ENCODE peak calls at places on chromosomes 5 and 9, in four cellular contexts. I is H9, G is B cell, J is natural killer cell. U is an unnamed sample.

GRCh38 chr5:80116465-80116864 is 81.3 kb downstream of the THBS4 start:
- DNase-seq in G (no peak), J (no peak), I (no peak), U (no peak)

GRCh38 chr9:71509054-71509453 is 259.3 kb downstream of the CEMIP2 start:
- DNase-seq in G (no peak), J (no peak), I (no peak), U (no peak)

GRCh38 chr9:81822263-81822865 is 105.9 kb upstream of the SPATA31D4 start:
- DNase-seq in G (no peak), I (no peak), J (no peak), U (no peak)

GRCh38 chr9:136762915-136763648 is 1.2 kb downstream of the LCN15 start:
- DNase-seq in I (peak; percentile 96), J (no peak), G (no peak), U (peak; percentile 4)

GRCh38 chr9:122546196-122546595 is 6.7 kb upstream of the OR1N2 start:
- DNase-seq in G (no peak), J (no peak), I (no peak), U (no peak)

GRCh38 chr9:12771891-12772290 is 2.9 kb upstream of the LURAP1L start:
- DNase-seq in G (no peak), J (no peak), I (no peak), U (no peak)

GRCh38 chr5:73264626-73265025 is 91.6 kb downstream of the TMEM174 start:
- DNase-seq in G (no peak), J (no peak), I (no peak), U (no peak)

GRCh38 chr9:98943682-98944129 is at the start of gene COL15A1:
- DNase-seq in I (peak; percentile 55), J (no peak), G (no peak), U (no peak)

GRCh38 chr9:136667940-136668760 is 5.4 kb downstream of the EGFL7 start:
- DNase-seq in G (no peak), I (no peak), J (no peak), U (no peak)

GRCh38 chr5:94463739-94464138 is 154.7 kb downstream of the KIAA0825 start:
- DNase-seq in G (no peak), J (no peak), I (no peak), U (no peak)

GRCh38 chr5:158553946-158554336 is 545.8 kb downstream of the EBF1 start:
- DNase-seq in J (no peak), G (no peak), I (no peak), U (no peak)

GRCh38 chr5:5342784-5343183 is 79.7 kb upstream of the ICE1 start:
- DNase-seq in I (no peak), J (no peak), G (no peak), U (no peak)

GRCh38 chr9:15349892-15350761 is 43.1 kb upstream of the TTC39B start:
- DNase-seq in I (no peak), G (no peak), J (no peak), U (no peak)

GRCh38 chr5:91361790-91362189 is 21.3 kb downstream of the ARRDC3 start:
- DNase-seq in I (no peak), G (no peak), J (no peak), U (no peak)

GRCh38 chr9:107049046-107049824 is 186.3 kb downstream of the ZNF462 start:
- DNase-seq in I (peak; percentile 36), G (no peak), J (no peak), U (no peak)

GRCh38 chr9:109781541-109782197 is 1.7 kb downstream of the PALM2AKAP2 start:
- DNase-seq in G (no peak), I (no peak), J (no peak), U (no peak)

GRCh38 chr5:94901071-94901979 is 282.9 kb downstream of the SLF1 start:
- DNase-seq in I (no peak), G (no peak), J (no peak), U (peak; percentile 9)

GRCh38 chr9:35960029-35960655 is 2.2 kb upstream of the OR2S2 start:
- DNase-seq in I (no peak), J (no peak), G (no peak), U (no peak)

GRCh38 chr9:77020438-77021264 is 1.2 kb downstream of the FOXB2 start:
- DNase-seq in G (no peak), I (peak; percentile 38), J (no peak), U (peak; percentile 43)

GRCh38 chr5:172283862-172284274 is 304 bp upstream of the UBTD2 start:
- DNase-seq in G (peak; percentile 82), J (peak; percentile 70), I (peak; percentile 87), U (peak; percentile 98)

GRCh38 chr5:77630246-77631165 is 8.0 kb downstream of the OTP start:
- DNase-seq in J (no peak), I (peak; percentile 83), G (no peak), U (peak; percentile 93)

GRCh38 chr5:112312810-112313209 is 106.3 kb downstream of the EPB41L4A start:
- DNase-seq in I (no peak), J (no peak), G (no peak), U (no peak)

GRCh38 chr5:136769900-136770684 is 404.7 kb upstream of the TRPC7 start:
- DNase-seq in J (no peak), G (no peak), I (peak; percentile 86), U (peak; percentile 63)
- TF ChIP-seq CTCF in J (no peak), G (peak; percentile 25), I (peak; percentile 88), U (peak; percentile 91)

GRCh38 chr9:128422783-128423150 is 2.1 kb downstream of the CERCAM start:
- DNase-seq in G (no peak), I (no peak), J (no peak), U (no peak)

GRCh38 chr9:128421474-128422010 is 885 bp downstream of the CERCAM start:
- DNase-seq in J (peak; percentile 24), G (no peak), I (no peak), U (no peak)

GRCh38 chr9:128419061-128419925 is 1.4 kb upstream of the CERCAM start:
- DNase-seq in G (no peak), J (no peak), I (no peak), U (no peak)

GRCh38 chr9:128420060-128420650 is 502 bp upstream of the CERCAM start:
- DNase-seq in J (peak; percentile 69), I (no peak), G (peak; percentile 68), U (peak; percentile 93)

DNA sequence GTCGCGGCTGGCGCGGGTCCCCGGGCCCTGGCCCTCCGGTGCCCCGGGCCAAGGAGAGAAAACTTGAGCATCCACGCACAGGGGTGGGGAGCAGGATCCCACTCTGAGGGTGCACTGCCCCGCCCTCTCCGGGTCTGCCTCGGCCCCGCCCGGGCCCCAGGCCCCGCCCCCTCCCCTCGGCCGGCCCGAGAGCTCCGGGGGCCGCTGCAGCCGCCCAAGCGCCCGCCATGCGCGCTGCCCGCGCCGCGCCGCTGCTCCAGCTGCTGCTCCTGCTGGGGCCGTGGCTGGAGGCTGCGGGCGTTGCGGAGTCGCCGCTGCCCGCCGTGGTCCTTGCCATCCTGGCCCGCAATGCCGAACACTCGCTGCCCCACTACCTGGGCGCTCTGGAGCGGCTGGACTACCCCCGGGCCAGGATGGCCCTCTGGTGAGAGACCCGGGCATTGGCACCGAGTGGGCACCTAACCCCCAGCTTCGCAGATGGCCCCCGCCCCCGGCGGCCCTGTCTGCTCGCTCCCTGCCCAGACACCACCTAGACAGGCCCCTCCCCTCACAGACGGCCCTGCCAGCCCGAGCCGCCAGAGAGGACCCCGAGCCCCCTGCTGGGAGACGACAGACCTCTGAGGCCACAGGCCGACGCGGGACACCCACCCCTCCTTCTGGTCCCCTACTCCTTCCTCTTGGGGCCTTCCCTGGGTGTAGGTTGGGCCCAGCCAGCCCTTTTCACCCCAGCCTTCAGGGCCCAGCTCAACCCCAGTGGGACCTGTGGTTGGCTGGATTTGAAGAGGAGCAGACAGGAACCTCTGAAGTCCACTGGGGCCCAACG is at the start of gene CERCAM:
- DNase-seq in G (peak; percentile 52), I (peak; percentile 65), J (peak; percentile 49), U (peak; percentile 92)
- TF ChIP-seq CTCF in G (no peak), I (no peak), J (no peak), U (no peak)

GRCh38 chr5:57338068-57338848 is 144.4 kb downstream of the ACTBL2 start:
- DNase-seq in I (peak; percentile 49), G (no peak), J (no peak), U (peak; percentile 22)
- TF ChIP-seq CTCF in I (peak; percentile 76), G (no peak), J (peak; percentile 20), U (peak; percentile 68)

DNA sequence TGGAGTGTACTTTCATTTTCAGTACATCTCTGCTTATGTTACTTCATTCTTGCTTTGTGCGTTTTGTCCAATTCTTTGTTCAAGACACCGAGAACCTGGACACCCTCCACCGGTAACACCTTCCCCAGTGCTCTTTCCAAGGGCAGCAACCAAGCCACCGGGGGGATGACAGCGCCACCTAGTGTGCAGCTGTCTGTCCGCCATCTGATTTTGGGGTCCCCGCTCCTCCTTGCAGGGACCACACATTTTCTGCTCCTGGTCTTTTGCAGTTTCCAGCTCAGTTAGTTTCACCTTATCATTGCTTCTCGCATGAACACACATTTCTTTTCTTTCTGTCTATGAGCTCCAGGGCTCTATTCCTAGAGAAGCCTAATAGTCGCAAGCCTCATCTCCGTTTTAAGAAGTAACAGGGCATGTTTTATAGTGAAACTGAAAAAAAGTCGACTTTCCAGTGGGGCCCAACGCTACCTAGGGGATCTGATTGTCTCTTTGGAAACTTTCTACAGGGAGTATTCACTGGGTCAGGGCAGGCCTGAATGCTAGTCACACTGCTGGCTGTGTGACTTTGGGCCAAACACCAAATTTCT is 152.1 kb downstream of the FSTL4 start:
- DNase-seq in G (no peak), J (no peak), I (peak; percentile 79), U (peak; percentile 60)
- TF ChIP-seq CTCF in G (peak; percentile 55), J (peak; percentile 26), I (peak; percentile 97), U (peak; percentile 81)

GRCh38 chr9:17082343-17082742 is 52.5 kb upstream of the CNTLN start:
- DNase-seq in G (no peak), J (no peak), I (peak; percentile 65), U (no peak)
- TF ChIP-seq CTCF in G (no peak), J (no peak), I (peak; percentile 32), U (no peak)

GRCh38 chr5:107470007-107470582 is 200.6 kb downstream of the EFNA5 start:
- DNase-seq in I (no peak), J (no peak), G (no peak), U (no peak)
- TF ChIP-seq CTCF in I (no peak), J (no peak), G (no peak), U (no peak)